ENCODE peak calls at places on chromosome 12, in four cellular contexts. One of them, this sample, is unnamed.

GRCh38 chr12:31477669-31478068 is 113.3 kb downstream of the DENND5B start:
- DNase-seq in NCI-H510A treated with DMSO at 0.1 percent for 48 hours: no peak
- DNase-seq in sciatic nerve: no peak
- DNase-seq in A172: no peak
- DNase-seq in this sample: no peak

GRCh38 chr12:6915023-6915788 is 826 bp downstream of the ENO2 start:
- DNase-seq in NCI-H510A treated with DMSO at 0.1 percent for 48 hours: no peak
- DNase-seq in sciatic nerve: no peak
- DNase-seq in A172: no peak
- DNase-seq in this sample: peak; percentile 26

GRCh38 chr12:54141534-54142475 is 47.0 kb downstream of the SMUG1 start:
- DNase-seq in NCI-H510A treated with DMSO at 0.1 percent for 48 hours: no peak
- DNase-seq in sciatic nerve: no peak
- DNase-seq in A172: no peak
- DNase-seq in this sample: no peak

GRCh38 chr12:25977047-25977446 is 18.6 kb downstream of the RASSF8 start:
- DNase-seq in NCI-H510A treated with DMSO at 0.1 percent for 48 hours: no peak
- DNase-seq in sciatic nerve: no peak
- DNase-seq in A172: peak; percentile 66
- DNase-seq in this sample: no peak

GRCh38 chr12:48985475-48985897 is 7.4 kb downstream of the WNT1 start:
- DNase-seq in NCI-H510A treated with DMSO at 0.1 percent for 48 hours: no peak
- DNase-seq in sciatic nerve: no peak
- DNase-seq in A172: peak; percentile 24
- DNase-seq in this sample: no peak

GRCh38 chr12:100576311-100577036 is 3.0 kb downstream of the GAS2L3 start:
- DNase-seq in NCI-H510A treated with DMSO at 0.1 percent for 48 hours: peak; percentile 5
- DNase-seq in sciatic nerve: no peak
- DNase-seq in A172: peak; percentile 80
- DNase-seq in this sample: peak; percentile 24

GRCh38 chr12:4566474-4566873 is 4.5 kb downstream of the DYRK4 start:
- DNase-seq in NCI-H510A treated with DMSO at 0.1 percent for 48 hours: no peak
- DNase-seq in sciatic nerve: no peak
- DNase-seq in A172: no peak
- DNase-seq in this sample: no peak

GRCh38 chr12:41795066-41795465 is 349.6 kb downstream of the GXYLT1 start:
- DNase-seq in NCI-H510A treated with DMSO at 0.1 percent for 48 hours: no peak
- DNase-seq in sciatic nerve: no peak
- DNase-seq in A172: no peak
- DNase-seq in this sample: peak; percentile 15

GRCh38 chr12:120252071-120252906 is 13.2 kb downstream of the PXN start:
- DNase-seq in NCI-H510A treated with DMSO at 0.1 percent for 48 hours: no peak
- DNase-seq in sciatic nerve: no peak
- DNase-seq in A172: peak; percentile 72
- DNase-seq in this sample: no peak

GRCh38 chr12:52197371-52198231 is 5.8 kb upstream of the KRT80 start:
- DNase-seq in NCI-H510A treated with DMSO at 0.1 percent for 48 hours: no peak
- DNase-seq in sciatic nerve: no peak
- DNase-seq in A172: peak; percentile 91
- DNase-seq in this sample: peak; percentile 71

GRCh38 chr12:26034371-26035142 is 76.1 kb downstream of the RASSF8 start:
- DNase-seq in NCI-H510A treated with DMSO at 0.1 percent for 48 hours: no peak
- DNase-seq in sciatic nerve: no peak
- DNase-seq in A172: no peak
- DNase-seq in this sample: no peak

GRCh38 chr12:82089369-82090121 is 268.6 kb downstream of the CCDC59 start:
- DNase-seq in NCI-H510A treated with DMSO at 0.1 percent for 48 hours: no peak
- DNase-seq in sciatic nerve: no peak
- DNase-seq in A172: no peak
- DNase-seq in this sample: no peak

GRCh38 chr12:103470664-103471063 is 25.1 kb downstream of the C12orf42 start:
- DNase-seq in NCI-H510A treated with DMSO at 0.1 percent for 48 hours: no peak
- DNase-seq in sciatic nerve: no peak
- DNase-seq in A172: peak; percentile 62
- DNase-seq in this sample: no peak

GRCh38 chr12:49505672-49506071 is 33.2 kb upstream of the KCNH3 start:
- DNase-seq in NCI-H510A treated with DMSO at 0.1 percent for 48 hours: no peak
- DNase-seq in sciatic nerve: no peak
- DNase-seq in A172: no peak
- DNase-seq in this sample: no peak

GRCh38 chr12:56160160-56160763 is 2.1 kb downstream of the MYL6 start:
- DNase-seq in NCI-H510A treated with DMSO at 0.1 percent for 48 hours: no peak
- DNase-seq in sciatic nerve: no peak
- DNase-seq in A172: peak; percentile 58
- DNase-seq in this sample: no peak

This sample was measured in NCI-H2029.